ENCODE peak calls at places on chromosomes 11 and 22, in four cellular contexts. One of them, this sample, is unnamed.

GRCh38 chr11:12174145-12175143 is 64.1 kb downstream of the MICAL2 start:
- DNase-seq in MV-4-11: peak
- DNase-seq in T-cell: no peak
- DNase-seq in NCI-H460: no peak
- DNase-seq in this sample: no peak

GRCh38 chr11:128835741-128836410 is 31.2 kb downstream of the KCNJ1 start:
- DNase-seq in T-cell: no peak
- DNase-seq in NCI-H460: no peak
- DNase-seq in MV-4-11: no peak
- DNase-seq in this sample: no peak

GRCh38 chr11:97140885-97141494 is 751.2 kb downstream of the JRKL start:
- DNase-seq in NCI-H460: peak
- DNase-seq in MV-4-11: no peak
- DNase-seq in T-cell: no peak
- DNase-seq in this sample: no peak

GRCh38 chr11:118437736-118438125 is 1.4 kb downstream of the KMT2A start:
- DNase-seq in T-cell: no peak
- DNase-seq in NCI-H460: no peak
- DNase-seq in MV-4-11: no peak
- DNase-seq in this sample: peak

GRCh38 chr11:35838071-35838470 is 105.8 kb upstream of the LDLRAD3 start:
- DNase-seq in MV-4-11: no peak
- DNase-seq in NCI-H460: no peak
- DNase-seq in T-cell: no peak
- DNase-seq in this sample: no peak

GRCh38 chr22:24510694-24511625 is 15.8 kb downstream of the UPB1 start:
- DNase-seq in MV-4-11: peak
- DNase-seq in T-cell: no peak
- DNase-seq in NCI-H460: peak
- DNase-seq in this sample: no peak

GRCh38 chr11:68659158-68659921 is 25.0 kb upstream of the GAL start:
- DNase-seq in T-cell: no peak
- DNase-seq in MV-4-11: no peak
- DNase-seq in NCI-H460: no peak
- DNase-seq in this sample: no peak

GRCh38 chr11:94926698-94927237 is 46.6 kb downstream of the CWC15 start:
- DNase-seq in NCI-H460: peak
- DNase-seq in MV-4-11: peak
- DNase-seq in T-cell: no peak
- DNase-seq in this sample: no peak

GRCh38 chr22:20029550-20030225 is 8.8 kb downstream of the TANGO2 start:
- DNase-seq in NCI-H460: no peak
- DNase-seq in MV-4-11: no peak
- DNase-seq in T-cell: no peak
- DNase-seq in this sample: no peak

GRCh38 chr22:40449676-40450035 is 79.3 kb downstream of the SGSM3 start:
- DNase-seq in NCI-H460: no peak
- DNase-seq in MV-4-11: no peak
- DNase-seq in T-cell: no peak
- DNase-seq in this sample: no peak

GRCh38 chr11:4041731-4042391 is 52.7 kb upstream of the RRM1 start:
- DNase-seq in T-cell: no peak
- DNase-seq in MV-4-11: no peak
- DNase-seq in NCI-H460: no peak
- DNase-seq in this sample: no peak

GRCh38 chr22:35978889-35979288 is 49.7 kb downstream of the RBFOX2 start:
- DNase-seq in T-cell: no peak
- DNase-seq in MV-4-11: no peak
- DNase-seq in NCI-H460: no peak
- DNase-seq in this sample: no peak

GRCh38 chr11:67409261-67409666 is 5.4 kb downstream of the TBC1D10C start:
- DNase-seq in MV-4-11: peak
- DNase-seq in T-cell: peak
- DNase-seq in NCI-H460: no peak
- DNase-seq in this sample: no peak

GRCh38 chr11:26227311-26227710 is 104.6 kb upstream of the ANO3 start:
- DNase-seq in NCI-H460: peak
- DNase-seq in MV-4-11: peak
- DNase-seq in T-cell: no peak
- DNase-seq in this sample: peak

GRCh38 chr22:46058591-46059519 is 81.9 kb upstream of the WNT7B start:
- DNase-seq in T-cell: no peak
- DNase-seq in MV-4-11: no peak
- DNase-seq in NCI-H460: no peak
- DNase-seq in this sample: no peak

GRCh38 chr11:19311306-19312030 is 70.7 kb upstream of the E2F8 start:
- DNase-seq in T-cell: peak
- DNase-seq in NCI-H460: peak
- DNase-seq in MV-4-11: peak
- DNase-seq in this sample: peak

GRCh38 chr11:47288066-47288465 is 18.1 kb downstream of the MADD start:
- DNase-seq in MV-4-11: no peak
- DNase-seq in T-cell: no peak
- DNase-seq in NCI-H460: no peak
- DNase-seq in this sample: no peak

GRCh38 chr22:38383417-38383816 is 66.2 kb upstream of the CSNK1E start:
- DNase-seq in MV-4-11: no peak
- DNase-seq in NCI-H460: no peak
- DNase-seq in T-cell: no peak
- DNase-seq in this sample: no peak

GRCh38 chr11:58927393-58928081 is 11.8 kb upstream of the GLYATL1 start:
- DNase-seq in MV-4-11: no peak
- DNase-seq in T-cell: peak
- DNase-seq in NCI-H460: no peak
- DNase-seq in this sample: peak

GRCh38 chr22:48358886-48359612 is 1468.6 kb downstream of the BRD1 start:
- DNase-seq in NCI-H460: no peak
- DNase-seq in T-cell: no peak
- DNase-seq in MV-4-11: no peak
- DNase-seq in this sample: no peak

GRCh38 chr11:131441398-131441797 is 71.0 kb downstream of the NTM start:
- DNase-seq in NCI-H460: no peak
- DNase-seq in T-cell: no peak
- DNase-seq in MV-4-11: no peak
- DNase-seq in this sample: no peak

GRCh38 chr11:70661763-70662501 is 263.6 kb downstream of the CTTN start:
- DNase-seq in T-cell: no peak
- DNase-seq in NCI-H460: no peak
- DNase-seq in MV-4-11: no peak
- DNase-seq in this sample: no peak

GRCh38 chr11:112975493-112975892 is 14.3 kb downstream of the NCAM1 start:
- DNase-seq in NCI-H460: no peak
- DNase-seq in MV-4-11: no peak
- DNase-seq in T-cell: no peak
- DNase-seq in this sample: no peak

GRCh38 chr11:57900315-57900714 is 123.4 kb upstream of the OR9Q1 start:
- DNase-seq in MV-4-11: no peak
- DNase-seq in NCI-H460: no peak
- DNase-seq in T-cell: no peak
- DNase-seq in this sample: peak

GRCh38 chr22:25729016-25729415 is 13.0 kb upstream of the MYO18B start:
- DNase-seq in MV-4-11: no peak
- DNase-seq in T-cell: no peak
- DNase-seq in NCI-H460: no peak
- DNase-seq in this sample: no peak

GRCh38 chr11:65885231-65885630 is 3.0 kb downstream of the FIBP start:
- DNase-seq in MV-4-11: no peak
- DNase-seq in NCI-H460: no peak
- DNase-seq in T-cell: no peak
- DNase-seq in this sample: no peak

GRCh38 chr11:116263770-116264169 is 509.0 kb downstream of the BUD13 start:
- DNase-seq in T-cell: no peak
- DNase-seq in MV-4-11: no peak
- DNase-seq in NCI-H460: no peak
- DNase-seq in this sample: no peak

This sample was measured in HuH-7.